ENCODE peak calls at places on chromosome 6, in five cellular contexts. F, J, G, T and H are unnamed samples.

GRCh38 chr6:76072562-76072961 is at the start of gene IMPG1:
- DNase-seq in G (no peak), F (no peak), T (no peak), J (no peak), H (no peak)

GRCh38 chr6:151060096-151060741 is 179.5 kb upstream of the AKAP12 start:
- DNase-seq in J (no peak), T (no peak), G (no peak), F (peak; percentile 58), H (peak; percentile 90)

GRCh38 chr6:81138236-81138635 is 614.2 kb downstream of the TENT5A start:
- DNase-seq in J (no peak), G (no peak), T (no peak), F (no peak), H (no peak)

GRCh38 chr6:125546827-125547226 is 202.6 kb upstream of the HEY2 start:
- DNase-seq in F (no peak), J (no peak), G (no peak), T (peak; percentile 11), H (no peak)

GRCh38 chr6:90194371-90194841 is 102.2 kb downstream of the BACH2 start:
- DNase-seq in J (no peak), T (no peak), G (no peak), F (no peak), H (peak; percentile 67)

GRCh38 chr6:132853059-132853458 is 38.7 kb downstream of the RPS12 start:
- DNase-seq in T (no peak), J (no peak), G (no peak), F (no peak), H (no peak)

GRCh38 chr6:99614430-99615161 is 8.0 kb downstream of the PRDM13 start:
- DNase-seq in T (no peak), F (peak; percentile 51), J (no peak), G (peak; percentile 68), H (no peak)

GRCh38 chr6:121748850-121749249 is 313.4 kb downstream of the GJA1 start:
- DNase-seq in T (no peak), G (no peak), J (no peak), F (no peak), H (no peak)

GRCh38 chr6:170597278-170597677 is 12.8 kb upstream of the PDCD2 start:
- DNase-seq in J (no peak), T (no peak), F (no peak), G (no peak), H (no peak)

GRCh38 chr6:47133230-47134000 is 91.3 kb upstream of the ADGRF1 start:
- DNase-seq in F (no peak), G (no peak), T (peak; percentile 47), J (no peak), H (no peak)

GRCh38 chr6:134577998-134578397 is 260.1 kb upstream of the SGK1 start:
- DNase-seq in G (no peak), F (no peak), J (no peak), T (no peak), H (peak; percentile 40)
- TF ChIP-seq JUN in G (no peak), F (no peak), J (no peak), T (no peak), H (no peak)

DNA sequence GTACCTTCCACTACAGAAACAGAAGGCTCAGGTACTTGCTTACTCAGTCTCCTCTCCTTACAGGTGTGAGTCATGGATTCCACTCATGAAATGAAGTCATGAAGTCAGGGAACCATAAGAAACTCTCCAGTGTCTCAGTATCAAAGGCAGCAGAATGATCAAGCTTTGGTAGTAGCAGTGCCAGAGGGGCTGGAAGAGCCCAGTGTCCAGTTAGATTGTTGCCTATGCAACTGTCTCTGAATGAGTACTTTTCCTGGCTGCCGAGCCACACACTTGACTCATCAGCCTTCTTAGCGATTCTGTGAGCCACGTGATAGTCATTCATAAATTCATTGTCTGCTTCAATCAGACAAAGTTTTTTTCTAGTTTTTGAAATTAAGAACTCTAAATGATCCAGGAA is 52.2 kb upstream of the DTNBP1 start:
- DNase-seq in T (no peak), J (no peak), F (no peak), G (no peak), H (no peak)
- TF ChIP-seq JUN in T (no peak), J (no peak), F (no peak), G (no peak), H (no peak)

GRCh38 chr6:3819161-3820110 is 29.7 kb upstream of the FAM50B start:
- DNase-seq in F (no peak), G (no peak), J (no peak), T (no peak), H (no peak)

GRCh38 chr6:3822747-3823445 is 26.3 kb upstream of the FAM50B start:
- DNase-seq in G (no peak), T (no peak), F (no peak), J (no peak), H (peak; percentile 34)

GRCh38 chr6:3823671-3824070 is 25.5 kb upstream of the FAM50B start:
- DNase-seq in T (no peak), J (no peak), F (no peak), G (no peak), H (peak; percentile 60)

GRCh38 chr6:3816251-3816650 is 32.9 kb upstream of the FAM50B start:
- DNase-seq in J (no peak), G (no peak), F (no peak), T (no peak), H (no peak)

GRCh38 chr6:3820563-3820962 is 28.6 kb upstream of the FAM50B start:
- DNase-seq in T (no peak), G (no peak), J (no peak), F (no peak), H (no peak)
- TF ChIP-seq JUN in T (no peak), G (no peak), J (no peak), F (no peak), H (no peak)

DNA sequence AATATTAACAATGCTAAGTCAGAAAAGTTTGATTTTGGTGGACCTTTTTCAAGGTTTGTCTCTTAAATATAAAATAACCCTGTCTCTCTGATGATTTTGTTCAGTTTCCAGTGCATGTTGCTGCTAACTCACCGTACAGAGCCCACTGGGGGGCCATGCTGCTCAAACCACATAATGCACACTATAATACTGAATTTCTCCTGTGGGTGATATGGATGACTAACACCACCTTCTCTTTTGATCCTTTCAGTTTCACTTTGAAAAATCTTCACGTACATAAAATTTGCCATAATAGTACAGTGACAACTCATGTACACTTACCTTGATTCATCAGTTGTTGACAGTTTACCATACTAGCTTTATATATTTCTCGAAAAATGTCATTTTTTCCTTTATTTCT is 506.6 kb upstream of the MAN1A1 start:
- DNase-seq in F (no peak), T (no peak), G (no peak), J (no peak), H (no peak)
- TF ChIP-seq JUN in F (no peak), T (no peak), G (no peak), J (no peak), H (no peak)

GRCh38 chr6:144019929-144020328 is 11.9 kb upstream of the PLAGL1 start:
- DNase-seq in G (no peak), F (no peak), J (no peak), T (no peak), H (no peak)
- TF ChIP-seq JUN in G (no peak), F (no peak), J (no peak), T (no peak), H (no peak)

GRCh38 chr6:89002523-89002922 is 39.1 kb upstream of the RNGTT start:
- DNase-seq in J (no peak), G (no peak), F (no peak), T (no peak), H (no peak)
- TF ChIP-seq JUN in J (no peak), G (no peak), F (no peak), T (no peak), H (no peak)